ENCODE peak calls at places on chromosome 2, in seven cellular contexts. Z is right atrium auricular region; P is cardiac muscle cell; X is CD4-positive, alpha-beta memory T cell; C is fibroblast of mammary gland; H is foreskin fibroblast; S is psoas muscle. M is an unnamed sample.
A peak's percentile ranks its signal among the peaks of the same experiment; 100 is the strongest.

GRCh38 chr2:233950078-233950825 is 33.1 kb downstream of the TRPM8 start:
- DNase-seq in Z (no peak), P (no peak), X (no peak), C (no peak), H (no peak), S (no peak), M (no peak)

GRCh38 chr2:230879271-230879882 is 14.6 kb downstream of the ITM2C start:
- DNase-seq in Z (no peak), P (no peak), X (no peak), C (no peak), H (no peak), S (no peak), M (no peak)

GRCh38 chr2:199907008-199907714 is 3.9 kb upstream of the C2orf69 start:
- DNase-seq in Z (no peak), P (no peak), X (no peak), C (no peak), H (no peak), S (no peak), M (no peak)

GRCh38 chr2:636649-637405 is 40.4 kb downstream of the TMEM18 start:
- DNase-seq in Z (peak; percentile 77), P (peak; percentile 75), X (peak; percentile 54), C (peak; percentile 57), H (peak; percentile 37), S (peak; percentile 80), M (peak; percentile 79)

GRCh38 chr2:145161656-145162055 is 641.7 kb upstream of the ZEB2 start:
- DNase-seq in Z (no peak), P (no peak), X (no peak), C (no peak), H (no peak), S (no peak), M (no peak)

GRCh38 chr2:128386066-128386465 is 67.4 kb upstream of the HS6ST1 start:
- DNase-seq in Z (no peak), P (no peak), X (no peak), C (no peak), H (no peak), S (peak; percentile 33), M (no peak)

GRCh38 chr2:120758181-120759048 is 22.7 kb downstream of the GLI2 start:
- DNase-seq in Z (no peak), P (peak; percentile 97), X (no peak), C (peak; percentile 87), H (no peak), S (peak; percentile 78), M (peak; percentile 59)

GRCh38 chr2:25521665-25522387 is 151.6 kb downstream of the DTNB start:
- DNase-seq in Z (no peak), P (peak; percentile 91), X (peak; percentile 69), C (peak; percentile 84), H (peak; percentile 60), S (no peak), M (peak; percentile 54)

GRCh38 chr2:8684421-8684884 is 2.6 kb downstream of the ID2 start:
- DNase-seq in Z (no peak), P (peak; percentile 43), X (peak; percentile 53), C (no peak), H (no peak), S (no peak), M (peak; percentile 83)

GRCh38 chr2:236731767-236732580 is 162.3 kb downstream of the ACKR3 start:
- DNase-seq in Z (peak; percentile 87), P (peak; percentile 91), X (no peak), C (peak; percentile 90), H (no peak), S (peak; percentile 90), M (peak; percentile 69)

GRCh38 chr2:240933966-240934700 is 28.0 kb downstream of the CROCC2 start:
- DNase-seq in Z (peak; percentile 38), P (no peak), X (no peak), C (no peak), H (no peak), S (peak; percentile 73), M (no peak)

GRCh38 chr2:71830497-71831207 is 317.0 kb downstream of the CYP26B1 start:
- DNase-seq in Z (no peak), P (no peak), X (no peak), C (peak; percentile 58), H (peak; percentile 41), S (no peak), M (no peak)

GRCh38 chr2:74501335-74502071 is 2.1 kb upstream of the LBX2 start:
- DNase-seq in Z (no peak), P (no peak), X (no peak), C (no peak), H (no peak), S (no peak), M (peak; percentile 57)

GRCh38 chr2:74499269-74499939 is at the start of gene LBX2:
- DNase-seq in Z (no peak), P (peak; percentile 32), X (no peak), C (no peak), H (no peak), S (no peak), M (no peak)

GRCh38 chr2:74500578-74500946 is 1.2 kb upstream of the LBX2 start:
- DNase-seq in Z (no peak), P (no peak), X (no peak), C (no peak), H (no peak), S (no peak), M (peak; percentile 36)

GRCh38 chr2:74498500-74499268 is 719 bp downstream of the LBX2 start:
- DNase-seq in Z (no peak), P (no peak), X (peak; percentile 14), C (peak; percentile 58), H (no peak), S (no peak), M (peak; percentile 77)

GRCh38 chr2:74499940-74500577 is 656 bp upstream of the LBX2 start:
- DNase-seq in Z (no peak), P (no peak), X (no peak), C (no peak), H (no peak), S (no peak), M (no peak)
- H3K4me3 ChIP-seq in Z (peak overlapping the region; percentile 51), P (peak overlapping the region; percentile 28), X (no peak overlapping the region), C (no peak overlapping the region), H (peak overlapping the region; percentile 48), S (peak overlapping the region; percentile 59), M (no peak overlapping the region)

GRCh38 chr2:142834003-142834402 is 43.5 kb upstream of the KYNU start:
- DNase-seq in Z (no peak), P (peak; percentile 57), X (no peak), C (peak; percentile 66), H (peak; percentile 15), S (no peak), M (no peak)
- H3K4me3 ChIP-seq in Z (no peak overlapping the region), P (no peak overlapping the region), X (no peak overlapping the region), C (no peak overlapping the region), H (no peak overlapping the region), S (no peak overlapping the region), M (no peak overlapping the region)

DNA sequence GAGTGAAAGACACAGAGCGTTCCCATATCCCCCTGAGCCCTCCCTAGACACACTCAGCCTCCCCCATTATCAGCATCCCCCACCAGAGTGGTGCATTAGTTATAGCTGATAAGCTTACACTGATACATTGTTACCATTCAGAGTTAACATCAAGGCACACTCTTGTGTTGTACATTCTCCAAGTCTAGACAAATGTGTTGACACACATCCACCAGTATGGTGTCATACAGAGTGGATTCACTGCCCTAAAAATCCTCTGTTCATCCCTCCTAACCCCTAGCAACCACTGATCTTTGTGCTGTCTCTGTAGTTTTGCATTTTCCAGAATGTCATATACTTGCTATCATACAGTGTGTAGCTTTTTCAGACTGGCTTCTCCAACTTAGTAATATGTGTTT is 78.0 kb upstream of the RPL31 start:
- DNase-seq in Z (peak; percentile 36), P (peak; percentile 40), X (no peak), C (no peak), H (no peak), S (no peak), M (no peak)
- H3K4me3 ChIP-seq in Z (peak overlapping the region; percentile 33), P (no peak overlapping the region), X (no peak overlapping the region), C (no peak overlapping the region), H (no peak overlapping the region), S (no peak overlapping the region), M (no peak overlapping the region)

DNA sequence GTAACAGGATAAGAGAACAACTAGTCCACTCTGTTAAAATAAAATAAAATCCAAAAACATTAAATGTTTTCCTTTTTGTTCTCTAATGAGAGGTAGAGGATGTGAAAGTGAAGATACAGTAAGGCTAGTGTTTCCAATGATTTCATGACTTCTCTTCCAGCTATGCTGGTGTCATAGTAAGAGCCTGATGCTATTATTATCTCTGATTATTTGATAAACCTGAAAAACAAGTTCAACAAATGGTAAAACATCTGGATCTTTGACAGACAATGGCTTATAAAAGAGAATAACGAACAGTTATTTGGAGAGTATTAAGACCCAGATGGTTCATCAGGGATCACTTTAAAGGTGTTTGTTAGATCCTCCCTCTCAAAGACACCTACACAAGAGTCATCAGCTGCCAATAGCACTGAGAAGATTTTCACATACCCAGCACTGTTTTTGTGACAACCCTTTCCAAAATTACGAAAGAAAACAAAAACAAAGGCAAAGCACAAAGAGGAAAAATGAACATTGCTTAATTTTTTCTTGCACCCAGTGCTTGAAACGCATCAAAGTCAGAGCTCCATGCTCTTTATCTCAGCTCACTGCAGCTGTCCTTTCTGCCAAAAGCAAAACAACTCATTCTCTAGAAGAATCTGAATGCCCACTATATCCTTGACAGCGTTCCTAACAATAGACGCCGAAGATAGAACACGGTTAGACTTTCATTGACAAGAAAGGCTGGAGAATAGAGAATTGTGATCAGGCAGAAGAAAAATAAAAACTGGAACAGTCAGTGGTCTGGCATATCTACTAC is 168.6 kb downstream of the SLC8A1 start:
- DNase-seq in Z (no peak), P (no peak), X (no peak), C (no peak), H (no peak), S (no peak), M (no peak)
- H3K4me3 ChIP-seq in Z (no peak overlapping the region), P (no peak overlapping the region), X (no peak overlapping the region), C (no peak overlapping the region), H (no peak overlapping the region), S (peak overlapping the region; percentile 48), M (no peak overlapping the region)

M was measured in mesendoderm.